ENCODE peak calls at places on chromosomes 11 and 22, in four cellular contexts. L is GM12878, X is H1, F is K562. Q is an unnamed sample.

GRCh38 chr22:42714768-42715430 is 5.8 kb downstream of the A4GALT start:
- DNase-seq in F (no peak), L (no peak), X (no peak), Q (no peak)

GRCh38 chr11:126246636-126247035 is 22.1 kb downstream of the SRPRA start:
- DNase-seq in X (no peak), L (no peak), F (no peak), Q (no peak)

GRCh38 chr11:61683961-61684869 is 4.0 kb downstream of the DAGLA start:
- DNase-seq in L (no peak), F (peak; percentile 27), X (no peak), Q (no peak)

GRCh38 chr22:19843107-19843856 is 11.4 kb downstream of the GNB1L start:
- DNase-seq in X (no peak), F (no peak), L (no peak), Q (no peak)

GRCh38 chr11:48055292-48056132 is 75.2 kb downstream of the PTPRJ start:
- DNase-seq in F (peak; percentile 56), L (no peak), X (no peak), Q (peak; percentile 34)

GRCh38 chr11:41878158-41878557 is 418.7 kb upstream of the LRRC4C start:
- DNase-seq in L (no peak), F (no peak), X (no peak), Q (no peak)

GRCh38 chr22:36253523-36254490 is 874 bp downstream of the APOL1 start:
- DNase-seq in X (no peak), L (no peak), F (peak; percentile 57), Q (no peak)

GRCh38 chr22:29211066-29211841 is 5.6 kb downstream of the EMID1 start:
- DNase-seq in L (no peak), X (no peak), F (no peak), Q (no peak)

GRCh38 chr11:62676698-62677097 is 2.2 kb downstream of the UBXN1 start:
- DNase-seq in X (no peak), F (no peak), L (no peak), Q (no peak)

GRCh38 chr11:114086394-114086793 is 26.9 kb downstream of the ZBTB16 start:
- DNase-seq in X (no peak), L (no peak), F (no peak), Q (no peak)

GRCh38 chr11:73233211-73233610 is 15.1 kb downstream of the P2RY2 start:
- DNase-seq in L (no peak), F (no peak), X (no peak), Q (no peak)

GRCh38 chr11:629237-629583 is 2.2 kb upstream of the SCT start:
- DNase-seq in L (no peak), X (peak; percentile 46), F (no peak), Q (no peak)

GRCh38 chr11:126317681-126318641 is 14.1 kb downstream of the DCPS start:
- DNase-seq in L (no peak), F (no peak), X (no peak), Q (no peak)

GRCh38 chr11:67544591-67545242 is 21.5 kb upstream of the CABP2 start:
- DNase-seq in L (no peak), X (no peak), F (no peak), Q (no peak)

GRCh38 chr11:12512826-12513395 is 135.5 kb downstream of the PARVA start:
- DNase-seq in X (peak; percentile 36), F (no peak), L (no peak), Q (no peak)

GRCh38 chr22:25419247-25420113 is 145.0 kb upstream of the GRK3 start:
- DNase-seq in F (peak; percentile 24), X (no peak), L (peak; percentile 20), Q (peak; percentile 37)

GRCh38 chr11:84740050-84740449 is 887.1 kb downstream of the DLG2 start:
- DNase-seq in F (no peak), X (no peak), L (no peak), Q (no peak)

GRCh38 chr11:128904872-128905344 is 13.8 kb downstream of the KCNJ5 start:
- DNase-seq in L (no peak), F (no peak), X (peak; percentile 67), Q (no peak)

GRCh38 chr11:14969922-14970323 is 2.2 kb downstream of the CALCA start:
- DNase-seq in X (peak; percentile 95), L (no peak), F (peak; percentile 67), Q (peak; percentile 28)

GRCh38 chr22:19131685-19132015 is 542 bp downstream of the TSSK2 start:
- DNase-seq in X (no peak), L (no peak), F (no peak), Q (no peak)

GRCh38 chr11:120324932-120325810 is at the start of gene TLCD5:
- DNase-seq in L (no peak), F (peak; percentile 61), X (peak; percentile 91), Q (peak; percentile 53)

GRCh38 chr11:21514298-21514697 is 678.6 kb upstream of the ANO5 start:
- DNase-seq in L (no peak), X (no peak), F (peak; percentile 0), Q (peak; percentile 1)

GRCh38 chr22:19916941-19917340 is 24.6 kb upstream of the COMT start:
- DNase-seq in L (no peak), F (no peak), X (no peak), Q (no peak)

GRCh38 chr11:128523616-128524015 is 63.7 kb downstream of the ETS1 start:
- DNase-seq in F (no peak), X (no peak), L (no peak), Q (no peak)

GRCh38 chr11:74680703-74681531 is 50.3 kb downstream of the CHRDL2 start:
- DNase-seq in F (no peak), X (peak; percentile 35), L (no peak), Q (no peak)

GRCh38 chr11:64103377-64103985 is 62.4 kb downstream of the MACROD1 start:
- DNase-seq in X (no peak), L (no peak), F (no peak), Q (no peak)

GRCh38 chr11:104918113-104918824 is 20.0 kb upstream of the CASP12 start:
- DNase-seq in X (no peak), F (no peak), L (no peak), Q (no peak)

GRCh38 chr22:50267591-50268390 is 2.4 kb downstream of the MAPK11 start:
- DNase-seq in X (peak; percentile 80), F (peak; percentile 68), L (no peak), Q (no peak)

GRCh38 chr11:93613432-93613831 is 48.0 kb upstream of the CEP295 start:
- DNase-seq in L (no peak), F (no peak), X (no peak), Q (no peak)

GRCh38 chr22:28917747-28918543 is 34.6 kb downstream of the ZNRF3 start:
- DNase-seq in L (no peak), X (no peak), F (no peak), Q (peak; percentile 86)

GRCh38 chr11:125272822-125273221 is 108.3 kb downstream of the PKNOX2 start:
- DNase-seq in X (no peak), L (no peak), F (no peak), Q (no peak)

GRCh38 chr22:49770454-49771265 is 57.0 kb downstream of the BRD1 start:
- DNase-seq in X (no peak), L (no peak), F (no peak), Q (no peak)

GRCh38 chr11:118436639-118437045 is 350 bp downstream of the KMT2A start:
- DNase-seq in L (no peak), X (peak; percentile 49), F (peak; percentile 43), Q (no peak)

GRCh38 chr22:21444701-21445436 is 22.3 kb upstream of the TMEM191C start:
- DNase-seq in L (no peak), F (no peak), X (peak; percentile 41), Q (no peak)

GRCh38 chr22:21446128-21446826 is 20.9 kb upstream of the TMEM191C start:
- DNase-seq in L (no peak), F (no peak), X (peak; percentile 43), Q (no peak)

GRCh38 chr22:21443735-21444421 is 23.3 kb upstream of the TMEM191C start:
- DNase-seq in L (no peak), F (no peak), X (peak; percentile 49), Q (no peak)

GRCh38 chr22:21445437-21446127 is 21.6 kb upstream of the TMEM191C start:
- DNase-seq in L (no peak), F (no peak), X (no peak), Q (no peak)

GRCh38 chr22:21443057-21443734 is 24.0 kb upstream of the TMEM191C start:
- DNase-seq in F (no peak), L (no peak), X (peak; percentile 51), Q (no peak)
- TF ChIP-seq CREB1 in F (no peak), L (no peak), X (no peak), Q (no peak)

DNA sequence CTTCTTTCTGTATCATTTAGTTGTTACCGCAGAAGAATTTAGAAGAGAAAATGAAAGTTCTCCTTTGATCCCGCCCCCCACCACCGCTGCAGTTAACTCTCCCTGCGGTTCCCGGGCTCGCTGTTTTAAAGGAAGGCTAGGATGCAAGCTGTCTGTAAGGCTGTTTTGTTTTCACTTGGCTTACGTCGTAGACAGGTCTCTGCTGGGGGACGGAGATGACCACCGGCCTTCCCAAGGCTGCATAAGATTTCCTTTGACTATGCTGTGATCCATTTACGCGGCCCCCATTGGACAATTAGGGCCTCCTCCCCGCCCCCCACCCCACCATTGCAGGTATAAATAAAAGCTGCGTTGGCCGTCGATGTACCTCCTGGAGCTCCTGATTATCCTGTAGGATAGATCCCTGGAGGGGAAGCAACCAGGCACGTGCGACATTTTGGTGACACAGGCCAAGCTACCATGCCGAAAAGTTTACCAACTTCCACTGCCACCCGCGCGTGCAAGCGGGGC is 1.4 kb upstream of the CPT1A start:
- DNase-seq in X (no peak), L (no peak), F (no peak), Q (no peak)
- TF ChIP-seq KDM1A in X (no peak), L (no peak), F (no peak), Q (no peak)

DNA sequence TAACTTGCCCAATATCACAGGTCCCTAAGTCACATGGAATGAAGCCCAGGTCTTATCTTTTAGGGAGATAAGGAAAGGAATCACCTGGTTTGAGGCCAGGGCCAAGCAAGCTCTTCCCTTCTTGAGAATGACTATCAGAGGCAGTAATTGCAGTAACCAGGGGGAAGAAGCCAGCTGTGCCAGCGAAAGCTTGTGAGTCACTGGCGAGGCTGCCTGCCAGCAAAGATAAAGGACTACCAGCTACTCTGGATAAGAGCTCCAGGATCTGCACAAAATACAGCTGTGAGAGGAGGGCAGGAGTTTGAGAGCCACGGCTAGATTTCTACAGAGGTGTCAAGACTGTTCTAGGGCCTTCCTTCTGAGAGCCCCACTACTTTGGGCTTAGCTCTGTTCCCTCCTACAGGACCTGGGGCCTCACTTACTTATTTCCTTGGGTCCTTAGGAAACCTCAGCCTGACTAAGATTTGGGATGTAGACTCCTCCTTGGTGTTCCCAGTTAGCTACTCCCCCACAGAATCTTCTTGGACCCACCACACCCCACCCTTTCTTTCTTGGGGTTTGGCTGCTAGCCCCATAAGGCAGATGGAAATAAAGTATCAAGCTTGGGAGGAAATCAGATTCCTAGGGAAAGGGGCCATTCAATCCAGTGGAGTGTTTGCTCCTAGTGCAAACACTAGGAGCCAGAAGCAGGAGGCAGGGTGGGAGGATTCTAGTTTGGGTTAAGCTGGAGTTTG is 9.6 kb upstream of the CCKBR start:
- DNase-seq in L (no peak), X (no peak), F (peak; percentile 68), Q (no peak)
- TF ChIP-seq CREB1 in L (no peak), X (no peak), F (no peak), Q (no peak)

DNA sequence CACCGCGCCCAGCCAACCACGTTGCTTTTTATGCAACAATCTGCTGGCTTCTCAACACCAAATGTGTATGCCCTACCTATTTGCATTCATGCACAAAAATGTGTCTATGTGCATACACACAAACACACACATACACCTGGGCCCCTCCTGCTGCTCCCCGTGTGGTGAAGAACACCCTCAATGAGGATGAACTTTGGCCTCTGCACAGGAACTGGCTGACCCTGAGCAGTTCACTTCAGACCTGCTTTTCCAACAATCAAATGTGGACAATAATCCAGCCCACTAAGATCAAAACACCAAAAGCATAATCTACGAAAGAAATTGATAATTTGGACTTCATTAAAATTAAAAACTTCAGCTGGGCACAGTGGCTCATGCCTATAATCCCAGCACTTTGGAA is 25.3 kb upstream of the SLC35C1 start:
- DNase-seq in X (no peak), F (no peak), L (no peak), Q (no peak)
- TF ChIP-seq KDM1A in X (no peak), F (no peak), L (no peak), Q (no peak)

GRCh38 chr22:47456031-47456430 is 693.6 kb downstream of the TBC1D22A start:
- DNase-seq in X (no peak), F (no peak), L (no peak), Q (no peak)
- TF ChIP-seq CREB1 in X (no peak), F (no peak), L (no peak), Q (no peak)